ENCODE peak calls at places on chromosomes 2 and 18, in eight cellular contexts. Z is ACHN; D is sigmoid colon; I is naive thymus-derived CD8-positive, alpha-beta T cell; K is immature natural killer cell; X is stimulated activated CD8-positive, alpha-beta memory T cell treated with anti-CD3 and anti-CD28 coated beads, Interleukin-2, amount 100 ng/mL, for 48 hours; J is activated T-helper 1 cell treated with Interleukin-2 at 50 U/mL for 16 hours; E is NCI-H774. U is an unnamed sample.

GRCh38 chr18:12989397-12990127 is 1.6 kb upstream of the CEP192 start:
- DNase-seq in J (no peak), X (no peak), E (no peak), K (peak), Z (no peak), D (no peak), I (no peak), U (no peak)

GRCh38 chr2:157747695-157748370 is 119.2 kb upstream of the ACVR1C start:
- DNase-seq in I (no peak), K (no peak), D (peak), X (no peak), Z (peak), E (no peak), J (no peak), U (no peak)

GRCh38 chr2:70921839-70922590 is 13.7 kb upstream of the ATP6V1B1 start:
- DNase-seq in I (peak), K (no peak), E (no peak), Z (no peak), X (no peak), J (no peak), D (no peak), U (no peak)

GRCh38 chr2:207135340-207135739 is 30.4 kb downstream of the KLF7 start:
- DNase-seq in X (no peak), E (no peak), Z (peak), K (no peak), J (no peak), D (no peak), I (no peak), U (no peak)

GRCh38 chr2:38301340-38301968 is 75.6 kb downstream of the ATL2 start:
- DNase-seq in Z (no peak), K (no peak), E (no peak), I (no peak), D (no peak), X (no peak), J (no peak), U (no peak)

GRCh38 chr2:172572981-172573380 is 17.1 kb downstream of the PDK1 start:
- DNase-seq in X (no peak), K (no peak), I (no peak), J (no peak), D (no peak), Z (no peak), E (peak), U (no peak)

GRCh38 chr2:42897386-42897785 is 105.0 kb upstream of the HAAO start:
- DNase-seq in I (no peak), D (no peak), E (peak), K (no peak), X (no peak), J (no peak), Z (no peak), U (no peak)

GRCh38 chr18:80104364-80104779 is 4.7 kb upstream of the ADNP2 start:
- DNase-seq in D (no peak), E (no peak), K (no peak), I (no peak), J (no peak), Z (no peak), X (no peak), U (no peak)

GRCh38 chr2:219282943-219283581 is 3.9 kb downstream of the DNAJB2 start:
- DNase-seq in D (peak), Z (no peak), J (no peak), E (no peak), X (no peak), K (no peak), I (no peak), U (no peak)

GRCh38 chr2:48085888-48086287 is 179.6 kb upstream of the FBXO11 start:
- DNase-seq in D (no peak), I (no peak), J (no peak), E (no peak), Z (no peak), K (no peak), X (no peak), U (no peak)

GRCh38 chr2:55500025-55500424 is 19.5 kb upstream of the CFAP36 start:
- DNase-seq in Z (peak), J (no peak), D (no peak), I (no peak), E (no peak), X (no peak), K (no peak), U (no peak)

GRCh38 chr18:711330-711692 is 1.1 kb downstream of the ENOSF1 start:
- DNase-seq in D (no peak), E (no peak), K (no peak), I (no peak), X (peak), J (no peak), Z (peak), U (no peak)

GRCh38 chr2:3430740-3431490 is 51.4 kb downstream of the TRAPPC12 start:
- DNase-seq in I (no peak), Z (no peak), X (no peak), D (no peak), J (no peak), E (no peak), K (no peak), U (no peak)

GRCh38 chr18:48994044-48994651 is 43.4 kb upstream of the SMAD7 start:
- DNase-seq in E (no peak), J (no peak), Z (peak), I (no peak), K (no peak), D (no peak), X (no peak), U (peak)

GRCh38 chr2:69946351-69947077 is 14.9 kb downstream of the ASPRV1 start:
- DNase-seq in K (peak), X (peak), I (no peak), Z (peak), E (no peak), D (no peak), J (peak), U (no peak)

GRCh38 chr2:159030674-159031380 is 62.4 kb downstream of the TANC1 start:
- DNase-seq in J (no peak), X (no peak), E (no peak), K (no peak), I (no peak), D (peak), Z (peak), U (no peak)

GRCh38 chr18:79582978-79583377 is 96.6 kb upstream of the CTDP1 start:
- DNase-seq in X (no peak), E (no peak), I (no peak), Z (no peak), D (peak), J (no peak), K (no peak), U (no peak)

GRCh38 chr18:48571619-48572384 is 33.0 kb downstream of the CTIF start:
- DNase-seq in X (no peak), E (no peak), D (no peak), J (no peak), I (no peak), K (no peak), Z (no peak), U (no peak)

GRCh38 chr2:218964041-218964771 is 4.7 kb downstream of the CDK5R2 start:
- DNase-seq in I (no peak), D (no peak), J (no peak), Z (peak), X (no peak), K (no peak), E (peak), U (no peak)

GRCh38 chr2:71453404-71454220 is at the start of gene DYSF:
- DNase-seq in X (no peak), I (no peak), K (no peak), Z (peak), E (no peak), J (no peak), D (peak), U (no peak)

GRCh38 chr2:148674063-148675020 is 29.8 kb downstream of the EPC2 start:
- DNase-seq in Z (peak), E (no peak), K (peak), J (no peak), D (no peak), I (no peak), X (no peak), U (no peak)

GRCh38 chr18:58983260-58983659 is 118.6 kb downstream of the ZNF532 start:
- DNase-seq in E (no peak), D (no peak), Z (no peak), K (no peak), J (no peak), X (no peak), I (no peak), U (no peak)

GRCh38 chr2:26011990-26012856 is 21.7 kb upstream of the RAB10 start:
- DNase-seq in E (peak), K (no peak), D (peak), J (no peak), X (no peak), I (no peak), Z (peak), U (no peak)

GRCh38 chr2:223644116-223644515 is 42.0 kb upstream of the SCG2 start:
- DNase-seq in E (no peak), K (no peak), Z (no peak), D (no peak), J (no peak), X (no peak), I (no peak), U (no peak)

GRCh38 chr2:88055049-88055435 is 541 bp downstream of the KRCC1 start:
- DNase-seq in E (no peak), J (no peak), Z (peak), I (no peak), X (no peak), K (no peak), D (no peak), U (no peak)

GRCh38 chr2:64311948-64312621 is 141.9 kb upstream of the LGALSL start:
- DNase-seq in X (no peak), I (no peak), K (no peak), E (no peak), D (peak), J (no peak), Z (no peak), U (peak)

GRCh38 chr18:2303517-2304238 is 267.6 kb downstream of the METTL4 start:
- DNase-seq in K (no peak), I (no peak), J (no peak), Z (no peak), E (no peak), X (no peak), D (no peak), U (no peak)

GRCh38 chr2:88144914-88145497 is 17.1 kb upstream of the FABP1 start:
- DNase-seq in I (no peak), K (no peak), X (no peak), E (no peak), J (no peak), D (no peak), Z (no peak), U (no peak)

GRCh38 chr2:28470759-28471158 is 25.1 kb upstream of the PLB1 start:
- DNase-seq in X (no peak), I (no peak), E (peak), J (no peak), K (no peak), Z (no peak), D (peak), U (no peak)

GRCh38 chr2:101818531-101819451 is 121.3 kb downstream of the MAP4K4 start:
- DNase-seq in K (no peak), I (no peak), E (no peak), D (no peak), X (no peak), Z (no peak), J (no peak), U (peak)

GRCh38 chr2:1306029-1306686 is 107.1 kb upstream of the TPO start:
- DNase-seq in X (no peak), D (no peak), J (no peak), K (no peak), E (no peak), Z (no peak), I (no peak), U (no peak)

GRCh38 chr18:79413901-79414300 is 18.2 kb downstream of the NFATC1 start:
- DNase-seq in Z (no peak), J (no peak), E (no peak), D (no peak), I (no peak), K (no peak), X (no peak), U (no peak)

U was measured in NCI-H446.